ENCODE peak calls at places on chromosomes 13 and 19, in five cellular contexts. A, F, S, V and H are unnamed samples.
A peak's percentile ranks its signal among the peaks of the same experiment; 100 is the strongest.

GRCh38 chr13:106096661-106097092 is 438.8 kb downstream of the EFNB2 start:
- DNase-seq in A (no peak), F (no peak), S (no peak), V (no peak), H (no peak)

GRCh38 chr13:41463823-41464602 is 6.7 kb downstream of the RGCC start:
- DNase-seq in A (peak; percentile 50), F (no peak), S (no peak), V (no peak), H (no peak)

GRCh38 chr13:70812481-70812880 is 704.2 kb upstream of the KLHL1 start:
- DNase-seq in A (no peak), F (no peak), S (no peak), V (no peak), H (no peak)

GRCh38 chr13:73261739-73262216 is 203.0 kb downstream of the KLF5 start:
- DNase-seq in A (no peak), F (no peak), S (no peak), V (no peak), H (no peak)

GRCh38 chr13:20779405-20779804 is 5.6 kb upstream of the EEF1AKMT1 start:
- DNase-seq in A (no peak), F (no peak), S (no peak), V (peak; percentile 16), H (no peak)

GRCh38 chr19:28377077-28377476 is 835.9 kb downstream of the UQCRFS1 start:
- DNase-seq in A (no peak), F (peak; percentile 10), S (no peak), V (peak; percentile 43), H (no peak)

GRCh38 chr19:30001794-30002193 is 59.8 kb downstream of the URI1 start:
- DNase-seq in A (no peak), F (no peak), S (no peak), V (no peak), H (no peak)

GRCh38 chr19:45091031-45091918 is 1.7 kb upstream of the PPP1R37 start:
- DNase-seq in A (peak; percentile 91), F (peak; percentile 97), S (peak; percentile 97), V (peak; percentile 100), H (peak; percentile 98)

GRCh38 chr13:57988276-57988675 is 356.7 kb downstream of the PCDH17 start:
- DNase-seq in A (no peak), F (no peak), S (no peak), V (no peak), H (no peak)

GRCh38 chr13:94595006-94595942 is 678 bp downstream of the TGDS start:
- DNase-seq in A (peak; percentile 20), F (peak; percentile 28), S (peak; percentile 17), V (peak; percentile 40), H (no peak)

GRCh38 chr19:18496167-18496979 is 25.5 kb downstream of the ELL start:
- DNase-seq in A (peak; percentile 45), F (peak; percentile 46), S (peak; percentile 44), V (no peak), H (no peak)

GRCh38 chr19:43526884-43527859 is at the start of gene ETHE1:
- DNase-seq in A (peak; percentile 72), F (peak; percentile 62), S (peak; percentile 60), V (peak; percentile 92), H (peak; percentile 10)

GRCh38 chr19:38910488-38910887 is 1.5 kb downstream of the CCER2 start:
- DNase-seq in A (no peak), F (no peak), S (no peak), V (no peak), H (no peak)

GRCh38 chr13:40609972-40610726 is 56.3 kb downstream of the FOXO1 start:
- DNase-seq in A (no peak), F (no peak), S (no peak), V (no peak), H (no peak)

GRCh38 chr13:29713841-29714240 is 118.4 kb upstream of the SLC7A1 start:
- DNase-seq in A (no peak), F (peak; percentile 2), S (no peak), V (no peak), H (no peak)

GRCh38 chr19:38932425-38933179 is 1.9 kb downstream of the MRPS12 start:
- DNase-seq in A (no peak), F (peak; percentile 64), S (no peak), V (peak; percentile 62), H (no peak)

GRCh38 chr13:30690282-30691188 is 44.8 kb upstream of the ALOX5AP start:
- DNase-seq in A (no peak), F (no peak), S (no peak), V (no peak), H (no peak)

GRCh38 chr13:70905035-70905434 is 796.8 kb upstream of the KLHL1 start:
- DNase-seq in A (no peak), F (no peak), S (no peak), V (no peak), H (no peak)